ENCODE peak calls at places on chromosomes 6 and 20, in eight cellular contexts. One of them, this sample, is unnamed.

GRCh38 chr6:122717350-122717749 is 62.2 kb upstream of the FABP7 start:
- DNase-seq in NAMALWA: no peak
- DNase-seq in epithelial cell of esophagus: peak
- DNase-seq in KG1: no peak
- DNase-seq in hypothalamus: no peak
- DNase-seq in tibial nerve: no peak
- DNase-seq in neural crest cell: no peak
- DNase-seq in GM23248: peak
- DNase-seq in this sample: peak

GRCh38 chr20:8633366-8633765 is 435.5 kb upstream of the PLCB4 start:
- DNase-seq in NAMALWA: no peak
- DNase-seq in epithelial cell of esophagus: peak
- DNase-seq in KG1: no peak
- DNase-seq in hypothalamus: no peak
- DNase-seq in tibial nerve: no peak
- DNase-seq in neural crest cell: no peak
- DNase-seq in GM23248: peak
- DNase-seq in this sample: no peak

GRCh38 chr6:122652431-122652830 is 42.2 kb downstream of the PKIB start:
- DNase-seq in NAMALWA: no peak
- DNase-seq in epithelial cell of esophagus: peak
- DNase-seq in KG1: no peak
- DNase-seq in hypothalamus: no peak
- DNase-seq in tibial nerve: no peak
- DNase-seq in neural crest cell: no peak
- DNase-seq in GM23248: no peak
- DNase-seq in this sample: no peak

GRCh38 chr20:16684416-16684815 is 45.4 kb upstream of the SNRPB2 start:
- DNase-seq in NAMALWA: no peak
- DNase-seq in epithelial cell of esophagus: no peak
- DNase-seq in KG1: no peak
- DNase-seq in hypothalamus: no peak
- DNase-seq in tibial nerve: no peak
- DNase-seq in neural crest cell: no peak
- DNase-seq in GM23248: no peak
- DNase-seq in this sample: no peak

GRCh38 chr20:16942702-16943101 is 194.5 kb downstream of the OTOR start:
- DNase-seq in NAMALWA: no peak
- DNase-seq in epithelial cell of esophagus: peak
- DNase-seq in KG1: no peak
- DNase-seq in hypothalamus: no peak
- DNase-seq in tibial nerve: no peak
- DNase-seq in neural crest cell: no peak
- DNase-seq in GM23248: peak
- DNase-seq in this sample: no peak

GRCh38 chr6:136701011-136701410 is 91.3 kb downstream of the MAP3K5 start:
- DNase-seq in NAMALWA: no peak
- DNase-seq in epithelial cell of esophagus: no peak
- DNase-seq in KG1: no peak
- DNase-seq in hypothalamus: no peak
- DNase-seq in tibial nerve: no peak
- DNase-seq in neural crest cell: no peak
- DNase-seq in GM23248: no peak
- DNase-seq in this sample: no peak

GRCh38 chr6:44052419-44053011 is 74.7 kb downstream of the MRPL14 start:
- DNase-seq in NAMALWA: no peak
- DNase-seq in epithelial cell of esophagus: no peak
- DNase-seq in KG1: no peak
- DNase-seq in hypothalamus: no peak
- DNase-seq in tibial nerve: no peak
- DNase-seq in neural crest cell: no peak
- DNase-seq in GM23248: peak
- DNase-seq in this sample: no peak

GRCh38 chr20:36309643-36310042 is 3.5 kb downstream of the DLGAP4 start:
- DNase-seq in NAMALWA: no peak
- DNase-seq in epithelial cell of esophagus: no peak
- DNase-seq in KG1: no peak
- DNase-seq in hypothalamus: no peak
- DNase-seq in tibial nerve: no peak
- DNase-seq in neural crest cell: no peak
- DNase-seq in GM23248: no peak
- DNase-seq in this sample: no peak

GRCh38 chr6:117076076-117076475 is 189.3 kb upstream of the VGLL2 start:
- DNase-seq in NAMALWA: no peak
- DNase-seq in epithelial cell of esophagus: no peak
- DNase-seq in KG1: no peak
- DNase-seq in hypothalamus: no peak
- DNase-seq in tibial nerve: no peak
- DNase-seq in neural crest cell: no peak
- DNase-seq in GM23248: no peak
- DNase-seq in this sample: no peak

GRCh38 chr20:24406761-24407550 is 62.5 kb upstream of the SYNDIG1 start:
- DNase-seq in NAMALWA: no peak
- DNase-seq in epithelial cell of esophagus: peak
- DNase-seq in KG1: no peak
- DNase-seq in hypothalamus: no peak
- DNase-seq in tibial nerve: no peak
- DNase-seq in neural crest cell: no peak
- DNase-seq in GM23248: no peak
- DNase-seq in this sample: no peak

GRCh38 chr6:44177691-44178423 is 19.2 kb downstream of the CAPN11 start:
- DNase-seq in NAMALWA: no peak
- DNase-seq in epithelial cell of esophagus: peak
- DNase-seq in KG1: no peak
- DNase-seq in hypothalamus: no peak
- DNase-seq in tibial nerve: peak
- DNase-seq in neural crest cell: no peak
- DNase-seq in GM23248: peak
- DNase-seq in this sample: peak

GRCh38 chr20:528923-529594 is 14.5 kb downstream of the CSNK2A1 start:
- DNase-seq in NAMALWA: no peak
- DNase-seq in epithelial cell of esophagus: peak
- DNase-seq in KG1: no peak
- DNase-seq in hypothalamus: no peak
- DNase-seq in tibial nerve: no peak
- DNase-seq in neural crest cell: no peak
- DNase-seq in GM23248: peak
- DNase-seq in this sample: peak

GRCh38 chr20:62668441-62669027 is 26.2 kb downstream of the SLCO4A1 start:
- DNase-seq in NAMALWA: no peak
- DNase-seq in epithelial cell of esophagus: peak
- DNase-seq in KG1: no peak
- DNase-seq in hypothalamus: peak
- DNase-seq in tibial nerve: no peak
- DNase-seq in neural crest cell: peak
- DNase-seq in GM23248: peak
- DNase-seq in this sample: no peak